ENCODE peak calls at places on chromosomes 13 and 19, in eight cellular contexts. W, L, P, Z, K, C, B and Y are unnamed samples.

GRCh38 chr19:31553844-31554215 is 204.6 kb upstream of the TSHZ3 start:
- DNase-seq in W (no peak), L (no peak), P (no peak), Z (no peak), K (no peak), C (no peak), B (no peak), Y (no peak)

GRCh38 chr13:111051656-111052232 is 63.4 kb upstream of the ARHGEF7 start:
- DNase-seq in W (no peak), L (no peak), P (no peak), Z (no peak), K (no peak), C (no peak), B (no peak), Y (no peak)

GRCh38 chr19:56840452-56841193 is at the start of the genes PEG3 and ZIM2:
- DNase-seq in W (no peak), L (peak), P (peak), Z (no peak), K (no peak), C (no peak), B (peak), Y (no peak)

GRCh38 chr13:85074543-85075313 is 724.5 kb downstream of the SLITRK6 start:
- DNase-seq in W (no peak), L (no peak), P (no peak), Z (no peak), K (no peak), C (no peak), B (no peak), Y (no peak)

GRCh38 chr13:111066544-111066943 is 48.6 kb upstream of the ARHGEF7 start:
- DNase-seq in W (no peak), L (no peak), P (no peak), Z (no peak), K (no peak), C (no peak), B (peak), Y (no peak)

GRCh38 chr13:35882722-35883497 is 248.3 kb downstream of the DCLK1 start:
- DNase-seq in W (peak), L (no peak), P (no peak), Z (no peak), K (no peak), C (no peak), B (no peak), Y (no peak)

GRCh38 chr13:101018720-101019119 is 344.1 kb upstream of the TMTC4 start:
- DNase-seq in W (peak), L (no peak), P (peak), Z (no peak), K (peak), C (no peak), B (no peak), Y (no peak)

GRCh38 chr13:109707044-109707794 is 79.2 kb downstream of the IRS2 start:
- DNase-seq in W (no peak), L (no peak), P (no peak), Z (no peak), K (no peak), C (no peak), B (no peak), Y (no peak)

GRCh38 chr13:79528759-79529191 is 47.8 kb downstream of the NDFIP2 start:
- DNase-seq in W (no peak), L (no peak), P (peak), Z (no peak), K (no peak), C (no peak), B (no peak), Y (no peak)

GRCh38 chr13:79267560-79267959 is 138.5 kb downstream of the RBM26 start:
- DNase-seq in W (no peak), L (no peak), P (no peak), Z (no peak), K (no peak), C (no peak), B (no peak), Y (no peak)

GRCh38 chr19:42334697-42335373 is 9.4 kb downstream of the MEGF8 start:
- DNase-seq in W (no peak), L (no peak), P (no peak), Z (no peak), K (no peak), C (no peak), B (no peak), Y (no peak)

GRCh38 chr19:5828661-5829566 is 10.6 kb downstream of the FUT6 start:
- DNase-seq in W (no peak), L (peak), P (no peak), Z (peak), K (peak), C (no peak), B (peak), Y (no peak)

GRCh38 chr19:7645656-7646425 is 8.9 kb downstream of the STXBP2 start:
- DNase-seq in W (no peak), L (no peak), P (no peak), Z (no peak), K (no peak), C (no peak), B (no peak), Y (no peak)

GRCh38 chr13:45361596-45362206 is 20.7 kb upstream of the TPT1 start:
- DNase-seq in W (peak), L (no peak), P (peak), Z (no peak), K (peak), C (no peak), B (no peak), Y (no peak)

GRCh38 chr19:604355-604754 is 14.7 kb downstream of the HCN2 start:
- DNase-seq in W (no peak), L (no peak), P (no peak), Z (peak), K (no peak), C (no peak), B (no peak), Y (no peak)

GRCh38 chr13:44116562-44117315 is 237.0 kb downstream of the LACC1 start:
- DNase-seq in W (no peak), L (no peak), P (no peak), Z (no peak), K (peak), C (no peak), B (no peak), Y (no peak)

GRCh38 chr19:33468361-33469170 is 53.0 kb downstream of the PEPD start:
- DNase-seq in W (peak), L (no peak), P (no peak), Z (no peak), K (no peak), C (no peak), B (peak), Y (no peak)

GRCh38 chr19:51327066-51327985 is 14.6 kb downstream of the VSIG10L start:
- DNase-seq in W (no peak), L (no peak), P (peak), Z (peak), K (peak), C (no peak), B (peak), Y (peak)

GRCh38 chr13:98537306-98537705 is 39.6 kb downstream of the STK24 start:
- DNase-seq in W (no peak), L (no peak), P (no peak), Z (no peak), K (no peak), C (no peak), B (no peak), Y (no peak)

GRCh38 chr13:31437975-31438374 is 238.2 kb downstream of the B3GLCT start:
- DNase-seq in W (no peak), L (no peak), P (no peak), Z (no peak), K (no peak), C (no peak), B (no peak), Y (no peak)

GRCh38 chr13:31965361-31966066 is 66.1 kb upstream of the FRY start:
- DNase-seq in W (peak), L (no peak), P (no peak), Z (peak), K (peak), C (no peak), B (no peak), Y (no peak)

GRCh38 chr13:43492281-43492680 is 294.5 kb downstream of the ENOX1 start:
- DNase-seq in W (no peak), L (no peak), P (no peak), Z (no peak), K (no peak), C (no peak), B (no peak), Y (no peak)

GRCh38 chr13:105979586-105979985 is 555.9 kb downstream of the EFNB2 start:
- DNase-seq in W (no peak), L (peak), P (no peak), Z (no peak), K (no peak), C (no peak), B (no peak), Y (no peak)

GRCh38 chr13:97224544-97225324 is 2.6 kb downstream of the MBNL2 start:
- DNase-seq in W (peak), L (peak), P (peak), Z (no peak), K (peak), C (no peak), B (peak), Y (no peak)

GRCh38 chr13:25570185-25570584 is 198.4 kb downstream of the ATP8A2 start:
- DNase-seq in W (no peak), L (no peak), P (no peak), Z (no peak), K (no peak), C (no peak), B (no peak), Y (no peak)

GRCh38 chr13:103066079-103066880 is at the start of gene SLC10A2:
- DNase-seq in W (no peak), L (no peak), P (no peak), Z (no peak), K (no peak), C (no peak), B (no peak), Y (no peak)

GRCh38 chr19:30118221-30118620 is 176.2 kb downstream of the URI1 start:
- DNase-seq in W (no peak), L (no peak), P (no peak), Z (no peak), K (no peak), C (no peak), B (no peak), Y (no peak)

GRCh38 chr13:30845297-30846214 is 60.5 kb upstream of the MEDAG start:
- DNase-seq in W (no peak), L (no peak), P (no peak), Z (no peak), K (no peak), C (no peak), B (no peak), Y (no peak)

DNA sequence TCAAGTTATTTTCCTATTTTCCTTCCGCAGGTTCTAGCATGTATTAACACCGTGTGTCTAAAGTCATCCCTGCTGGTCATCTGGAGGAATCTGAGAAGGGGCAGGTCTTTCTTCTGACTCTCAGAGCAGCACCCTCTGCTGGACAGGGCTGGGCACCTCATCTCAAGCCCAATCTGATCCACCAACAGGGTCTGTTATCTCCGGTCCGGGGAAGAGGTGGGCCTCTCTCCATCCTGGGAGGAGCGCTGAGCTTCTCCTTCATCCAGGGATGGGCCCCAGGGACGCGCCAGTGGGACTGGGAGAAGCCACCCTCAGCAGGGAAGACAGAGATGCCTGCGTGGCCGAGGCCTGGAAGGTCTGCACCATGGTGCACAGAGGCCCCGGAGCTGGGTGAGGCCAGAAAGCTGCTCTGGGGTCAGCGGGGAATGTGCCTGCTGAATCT is 26.0 kb upstream of the ZNF331 start:
- DNase-seq in W (peak), L (peak), P (peak), Z (no peak), K (peak), C (no peak), B (peak), Y (peak)
- TF ChIP-seq CTCF in W (peak), L (peak), P (peak), Z (no peak), K (peak), C (peak), B (peak), Y (peak)

DNA sequence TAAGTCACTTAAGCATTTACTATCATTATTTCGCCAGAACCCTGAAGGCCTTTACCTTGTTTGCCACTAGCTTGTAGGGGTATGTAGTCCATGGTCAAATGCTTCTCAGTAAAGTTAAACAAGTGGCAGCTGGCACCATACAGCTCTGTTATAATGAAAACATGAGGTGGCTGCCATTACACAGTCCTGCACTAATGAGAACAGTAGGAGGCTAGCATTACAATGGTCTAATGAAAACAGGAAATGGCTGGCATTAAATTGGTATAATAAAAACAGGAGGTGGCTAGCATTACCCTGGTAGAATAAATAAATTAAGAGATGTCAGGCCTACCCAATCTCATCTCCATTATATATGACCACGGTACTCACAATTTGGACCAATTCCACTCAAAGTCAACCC is 107.5 kb downstream of the PCDH17 start:
- DNase-seq in W (no peak), L (no peak), P (no peak), Z (no peak), K (no peak), C (no peak), B (no peak), Y (no peak)
- TF ChIP-seq CTCF in W (no peak), L (no peak), P (no peak), Z (no peak), K (no peak), C (no peak), B (no peak), Y (no peak)

DNA sequence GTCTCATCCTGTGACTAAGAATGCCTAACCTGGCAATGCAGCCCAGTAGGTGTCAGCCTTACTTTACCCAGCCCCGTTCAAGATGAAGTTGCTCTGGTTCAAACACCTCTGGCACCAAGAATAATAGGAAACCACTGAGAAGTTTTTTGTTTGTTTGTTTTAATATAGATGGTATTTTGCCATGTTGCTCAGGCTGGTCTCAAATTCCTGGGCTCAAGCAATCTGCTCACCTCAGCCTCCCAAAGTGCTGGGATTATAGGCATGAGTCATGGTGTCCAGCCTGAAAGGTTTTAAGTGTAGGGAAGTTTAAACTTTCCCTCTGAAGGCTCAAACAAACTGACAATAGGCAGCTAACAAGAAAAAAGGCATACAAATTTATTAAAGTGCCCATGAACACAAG is 51.2 kb upstream of the ABCC4 start:
- DNase-seq in W (no peak), L (no peak), P (no peak), Z (no peak), K (no peak), C (no peak), B (no peak), Y (no peak)
- TF ChIP-seq CTCF in W (no peak), L (no peak), P (no peak), Z (no peak), K (no peak), C (no peak), B (no peak), Y (no peak)

GRCh38 chr19:11142528-11143171 is 12.9 kb downstream of the SPC24 start:
- DNase-seq in W (peak), L (peak), P (peak), Z (no peak), K (peak), C (peak), B (peak), Y (peak)

GRCh38 chr19:11140896-11141295 is 14.7 kb downstream of the SPC24 start:
- DNase-seq in W (no peak), L (no peak), P (no peak), Z (peak), K (no peak), C (no peak), B (no peak), Y (no peak)

GRCh38 chr19:11145147-11145924 is 10.2 kb downstream of the SPC24 start:
- DNase-seq in W (no peak), L (no peak), P (no peak), Z (no peak), K (no peak), C (no peak), B (no peak), Y (no peak)

GRCh38 chr19:11138659-11139526 is 16.7 kb downstream of the SPC24 start:
- DNase-seq in W (peak), L (peak), P (peak), Z (peak), K (peak), C (no peak), B (peak), Y (peak)

DNA sequence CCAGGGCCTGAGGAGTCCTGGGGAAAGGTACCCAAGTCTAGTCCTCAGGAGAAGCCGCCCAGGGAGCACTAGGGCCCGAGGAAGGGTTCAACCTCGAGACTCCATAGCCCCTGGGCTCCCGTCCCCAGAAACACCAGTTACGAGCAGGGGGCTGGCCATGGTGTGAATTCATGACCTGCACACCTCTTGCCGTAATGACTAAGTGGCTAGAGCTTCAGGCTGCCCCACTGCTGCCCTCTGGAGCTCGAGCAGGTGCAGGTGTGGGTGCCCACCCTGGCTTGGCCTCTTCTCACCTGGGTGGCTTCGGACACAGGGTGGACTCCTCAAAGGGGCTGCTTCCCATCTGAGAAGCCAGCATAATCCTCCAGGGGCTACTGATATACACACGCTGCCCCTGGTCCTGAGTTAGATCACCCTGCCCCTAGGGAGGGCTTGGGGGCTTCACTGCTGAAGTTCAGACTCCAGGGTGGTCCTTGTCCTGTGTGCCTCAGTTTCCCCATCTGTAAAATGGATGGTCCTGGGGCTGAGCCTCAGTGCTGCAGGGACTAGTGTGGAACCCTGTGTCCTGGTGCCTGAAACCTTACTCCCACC is 13.6 kb downstream of the SPC24 start:
- DNase-seq in W (no peak), L (peak), P (no peak), Z (no peak), K (no peak), C (no peak), B (no peak), Y (no peak)
- TF ChIP-seq CTCF in W (peak), L (no peak), P (no peak), Z (no peak), K (no peak), C (no peak), B (no peak), Y (no peak)

DNA sequence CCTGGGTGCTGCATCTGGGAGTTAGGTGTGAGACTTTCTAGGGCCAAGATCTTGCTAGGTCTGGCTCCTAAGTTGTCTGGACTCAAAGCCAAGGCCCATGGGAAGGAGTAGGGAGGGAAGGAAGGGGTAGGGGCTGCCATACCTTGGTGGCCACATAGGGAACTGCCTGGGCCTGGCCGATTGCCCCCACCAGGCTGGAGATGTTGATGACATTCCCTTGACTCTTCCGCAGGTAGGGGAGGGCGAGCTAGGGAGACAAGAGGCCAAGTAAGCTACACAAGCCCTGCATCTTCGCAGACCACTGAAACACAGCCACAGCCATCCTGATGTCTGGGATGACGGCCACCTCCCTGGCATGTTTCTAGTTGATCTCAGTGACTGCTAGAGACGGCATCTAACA is 4.1 kb upstream of the BCAT2 start:
- DNase-seq in W (no peak), L (no peak), P (no peak), Z (no peak), K (no peak), C (no peak), B (no peak), Y (no peak)
- TF ChIP-seq CTCF in W (no peak), L (no peak), P (no peak), Z (no peak), K (no peak), C (no peak), B (no peak), Y (no peak)

GRCh38 chr19:40528533-40529092 is 48.1 kb upstream of the SHKBP1 start:
- DNase-seq in W (no peak), L (no peak), P (no peak), Z (no peak), K (no peak), C (no peak), B (no peak), Y (no peak)

GRCh38 chr19:40530091-40530901 is 46.4 kb upstream of the SHKBP1 start:
- DNase-seq in W (no peak), L (no peak), P (no peak), Z (peak), K (no peak), C (no peak), B (peak), Y (peak)

GRCh38 chr19:40529093-40529954 is 47.3 kb upstream of the SHKBP1 start:
- DNase-seq in W (peak), L (peak), P (peak), Z (peak), K (peak), C (peak), B (peak), Y (peak)

GRCh38 chr19:40534148-40534547 is 42.5 kb upstream of the SHKBP1 start:
- DNase-seq in W (no peak), L (no peak), P (no peak), Z (no peak), K (no peak), C (no peak), B (no peak), Y (no peak)

DNA sequence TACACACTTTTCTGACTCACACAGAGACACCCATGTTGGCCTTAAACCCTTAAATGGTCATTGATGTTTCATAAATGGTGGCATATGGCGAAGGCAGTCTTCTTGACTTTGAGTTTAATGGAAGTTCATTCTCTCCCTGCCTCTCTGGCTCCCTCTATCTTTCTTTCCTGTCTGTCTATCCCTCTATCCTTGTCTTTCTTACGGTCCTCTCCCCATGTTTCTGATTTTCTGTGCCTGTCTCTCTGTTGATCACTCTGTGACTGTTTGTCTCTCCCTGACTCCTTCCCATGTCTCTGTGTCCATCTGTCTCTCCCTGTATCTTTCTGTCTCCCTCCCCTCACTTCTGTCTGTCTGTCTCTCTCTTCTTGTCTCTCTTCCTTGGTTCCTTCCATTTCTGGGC is 43.2 kb upstream of the SHKBP1 start:
- DNase-seq in W (no peak), L (no peak), P (peak), Z (no peak), K (no peak), C (no peak), B (no peak), Y (no peak)
- TF ChIP-seq CTCF in W (peak), L (no peak), P (peak), Z (no peak), K (peak), C (no peak), B (no peak), Y (no peak)

GRCh38 chr19:43599635-43600295 is 3.4 kb downstream of the ZNF576 start:
- DNase-seq in W (no peak), L (no peak), P (no peak), Z (no peak), K (no peak), C (no peak), B (no peak), Y (no peak)
- TF ChIP-seq CTCF in W (peak), L (no peak), P (no peak), Z (no peak), K (no peak), C (no peak), B (no peak), Y (no peak)